ENCODE peak calls at places on chromosomes 2 and 18, in eight cellular contexts. One of them, this sample, is unnamed.
A peak's percentile ranks its signal among the peaks of the same experiment; 100 is the strongest.

GRCh38 chr18:9684901-9685738 is 23.0 kb upstream of the RAB31 start:
- DNase-seq in Karpas-422: no peak
- DNase-seq in A549: no peak
- DNase-seq in RWPE1: no peak
- DNase-seq in right cardiac atrium: peak; percentile 80
- DNase-seq in upper lobe of right lung: peak; percentile 74
- DNase-seq in esophagus squamous epithelium: no peak
- DNase-seq in colonic mucosa: no peak
- DNase-seq in this sample: no peak

GRCh38 chr18:54776282-54776977 is 51.8 kb upstream of the RAB27B start:
- DNase-seq in esophagus squamous epithelium: no peak
- DNase-seq in upper lobe of right lung: no peak
- DNase-seq in right cardiac atrium: no peak
- DNase-seq in Karpas-422: no peak
- DNase-seq in A549: peak; percentile 57
- DNase-seq in colonic mucosa: no peak
- DNase-seq in RWPE1: peak; percentile 83
- DNase-seq in this sample: no peak

GRCh38 chr2:32860385-32860784 is 86.4 kb upstream of the LTBP1 start:
- DNase-seq in right cardiac atrium: no peak
- DNase-seq in esophagus squamous epithelium: no peak
- DNase-seq in Karpas-422: no peak
- DNase-seq in RWPE1: no peak
- DNase-seq in colonic mucosa: no peak
- DNase-seq in A549: no peak
- DNase-seq in upper lobe of right lung: no peak
- DNase-seq in this sample: no peak

GRCh38 chr2:237092920-237093781 is 7.5 kb downstream of the COPS8 start:
- DNase-seq in A549: peak; percentile 35
- DNase-seq in upper lobe of right lung: no peak
- DNase-seq in Karpas-422: no peak
- DNase-seq in RWPE1: peak; percentile 62
- DNase-seq in colonic mucosa: no peak
- DNase-seq in esophagus squamous epithelium: no peak
- DNase-seq in right cardiac atrium: peak; percentile 57
- DNase-seq in this sample: no peak

GRCh38 chr18:49026501-49027378 is 76.0 kb upstream of the SMAD7 start:
- DNase-seq in upper lobe of right lung: peak; percentile 52
- DNase-seq in Karpas-422: no peak
- DNase-seq in RWPE1: no peak
- DNase-seq in A549: no peak
- DNase-seq in colonic mucosa: peak; percentile 12
- DNase-seq in right cardiac atrium: no peak
- DNase-seq in esophagus squamous epithelium: no peak
- DNase-seq in this sample: no peak

GRCh38 chr2:239344857-239345216 is 56.0 kb downstream of the HDAC4 start:
- DNase-seq in A549: no peak
- DNase-seq in colonic mucosa: peak; percentile 29
- DNase-seq in upper lobe of right lung: no peak
- DNase-seq in RWPE1: no peak
- DNase-seq in esophagus squamous epithelium: no peak
- DNase-seq in right cardiac atrium: peak; percentile 68
- DNase-seq in Karpas-422: no peak
- DNase-seq in this sample: no peak

GRCh38 chr18:11669271-11669947 is 19.7 kb upstream of the GNAL start:
- DNase-seq in upper lobe of right lung: no peak
- DNase-seq in right cardiac atrium: no peak
- DNase-seq in A549: no peak
- DNase-seq in RWPE1: peak; percentile 93
- DNase-seq in Karpas-422: no peak
- DNase-seq in esophagus squamous epithelium: no peak
- DNase-seq in colonic mucosa: no peak
- DNase-seq in this sample: no peak

GRCh38 chr18:54812885-54813284 is 15.4 kb upstream of the RAB27B start:
- DNase-seq in RWPE1: no peak
- DNase-seq in A549: no peak
- DNase-seq in right cardiac atrium: no peak
- DNase-seq in upper lobe of right lung: no peak
- DNase-seq in Karpas-422: no peak
- DNase-seq in esophagus squamous epithelium: no peak
- DNase-seq in colonic mucosa: no peak
- DNase-seq in this sample: no peak

GRCh38 chr2:62806231-62806630 is 100.7 kb downstream of the EHBP1 start:
- DNase-seq in right cardiac atrium: no peak
- DNase-seq in RWPE1: no peak
- DNase-seq in Karpas-422: no peak
- DNase-seq in colonic mucosa: no peak
- DNase-seq in esophagus squamous epithelium: no peak
- DNase-seq in upper lobe of right lung: no peak
- DNase-seq in A549: no peak
- DNase-seq in this sample: no peak

DNA sequence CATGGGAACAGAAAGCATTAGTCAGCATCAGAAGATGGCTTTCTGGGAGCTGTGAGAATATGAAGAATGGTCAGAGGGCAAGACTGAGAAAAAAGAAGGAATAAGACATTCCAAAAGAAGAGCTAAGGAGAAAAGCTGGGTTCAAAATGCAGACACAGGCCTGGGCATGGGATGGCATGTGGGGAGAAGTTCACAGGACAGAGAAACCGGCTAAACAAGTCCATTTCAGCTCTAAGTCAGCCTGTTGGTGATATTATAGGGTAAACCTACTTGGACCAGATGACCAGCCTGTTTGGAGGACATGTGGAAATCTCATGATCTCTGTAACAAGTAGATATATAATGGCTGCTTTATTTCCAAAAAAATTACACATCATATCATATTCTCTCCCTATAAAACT is 91.7 kb upstream of the MEIS1 start:
- DNase-seq in Karpas-422: no peak
- DNase-seq in colonic mucosa: no peak
- DNase-seq in esophagus squamous epithelium: no peak
- DNase-seq in upper lobe of right lung: no peak
- DNase-seq in right cardiac atrium: no peak
- DNase-seq in A549: no peak
- DNase-seq in RWPE1: no peak
- DNase-seq in this sample: no peak
- H3K27ac ChIP-seq in Karpas-422: no peak overlapping the region
- H3K27ac ChIP-seq in colonic mucosa: no peak overlapping the region
- H3K27ac ChIP-seq in esophagus squamous epithelium: peak overlapping the region; percentile 77
- H3K27ac ChIP-seq in upper lobe of right lung: no peak overlapping the region
- H3K27ac ChIP-seq in right cardiac atrium: no peak overlapping the region
- H3K27ac ChIP-seq in A549: no peak overlapping the region
- H3K27ac ChIP-seq in RWPE1: no peak overlapping the region
- H3K27ac ChIP-seq in this sample: no peak overlapping the region

DNA sequence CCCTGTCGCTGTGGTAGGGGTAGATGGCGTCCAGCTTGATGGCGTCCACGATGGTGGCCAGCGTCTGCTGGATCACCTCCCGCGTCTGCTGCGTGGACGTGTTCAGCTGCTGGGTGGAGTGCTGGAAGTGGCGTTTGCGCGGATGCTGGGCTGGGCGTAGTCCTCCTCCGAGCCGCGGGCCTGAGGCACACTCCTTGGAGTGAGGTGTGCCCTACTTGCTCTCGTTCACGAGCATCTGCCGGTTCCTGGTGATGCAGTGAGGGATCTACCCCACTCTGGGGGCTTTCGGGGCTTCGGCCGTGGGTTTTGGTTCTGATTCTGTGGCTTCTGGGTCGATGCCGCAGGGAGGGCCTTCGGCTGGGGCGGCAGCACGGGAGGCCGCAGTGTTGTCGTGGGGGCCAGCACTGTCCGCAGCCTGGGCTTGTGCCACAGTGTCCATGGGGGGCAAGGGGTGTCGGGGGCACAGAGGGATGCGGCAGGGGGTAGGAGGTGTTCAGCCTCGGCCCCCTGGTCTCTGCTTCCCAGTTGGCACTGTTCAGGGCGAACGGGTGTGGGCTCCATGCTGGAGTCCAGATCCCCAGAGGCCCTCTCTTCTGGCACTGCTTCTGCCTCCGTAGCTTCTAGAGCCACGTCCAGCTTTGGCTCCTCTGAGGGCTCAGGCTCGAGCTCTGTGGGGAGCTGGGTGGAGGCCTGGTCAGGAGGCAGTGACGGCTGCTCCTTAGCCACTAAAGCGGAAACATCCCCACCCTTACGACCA is 890.6 kb upstream of the LRRTM1 start:
- DNase-seq in A549: no peak
- DNase-seq in upper lobe of right lung: peak; percentile 53
- DNase-seq in RWPE1: no peak
- DNase-seq in colonic mucosa: no peak
- DNase-seq in Karpas-422: no peak
- DNase-seq in right cardiac atrium: no peak
- DNase-seq in esophagus squamous epithelium: no peak
- DNase-seq in this sample: no peak
- H3K27ac ChIP-seq in A549: no peak overlapping the region
- H3K27ac ChIP-seq in upper lobe of right lung: no peak overlapping the region
- H3K27ac ChIP-seq in RWPE1: no peak overlapping the region
- H3K27ac ChIP-seq in colonic mucosa: no peak overlapping the region
- H3K27ac ChIP-seq in Karpas-422: no peak overlapping the region
- H3K27ac ChIP-seq in right cardiac atrium: no peak overlapping the region
- H3K27ac ChIP-seq in esophagus squamous epithelium: no peak overlapping the region
- H3K27ac ChIP-seq in this sample: no peak overlapping the region

DNA sequence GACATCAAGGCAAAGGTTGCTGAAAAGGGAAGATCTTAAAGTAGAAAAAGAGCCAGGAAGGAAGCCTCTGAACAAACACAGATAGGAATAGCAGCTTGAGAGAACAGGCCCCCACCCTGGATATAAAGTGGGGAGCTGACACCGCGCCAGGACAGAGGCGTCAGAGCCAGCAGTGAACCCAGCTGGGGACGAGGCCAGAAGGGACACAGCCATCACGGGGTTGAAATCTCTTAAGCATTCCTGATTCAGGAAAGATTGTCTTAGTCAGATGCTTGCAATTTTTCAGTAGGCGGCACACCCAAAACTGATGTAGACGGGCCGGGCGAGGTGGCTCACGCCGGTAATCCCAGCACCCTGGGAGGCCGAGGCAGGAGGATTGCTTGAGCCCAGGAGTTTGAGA is 93.8 kb upstream of the PHLPP1 start:
- DNase-seq in right cardiac atrium: peak; percentile 82
- DNase-seq in Karpas-422: no peak
- DNase-seq in colonic mucosa: no peak
- DNase-seq in A549: no peak
- DNase-seq in RWPE1: no peak
- DNase-seq in upper lobe of right lung: no peak
- DNase-seq in esophagus squamous epithelium: no peak
- DNase-seq in this sample: no peak
- H3K27ac ChIP-seq in right cardiac atrium: peak overlapping the region; percentile 72
- H3K27ac ChIP-seq in Karpas-422: no peak overlapping the region
- H3K27ac ChIP-seq in colonic mucosa: no peak overlapping the region
- H3K27ac ChIP-seq in A549: no peak overlapping the region
- H3K27ac ChIP-seq in RWPE1: no peak overlapping the region
- H3K27ac ChIP-seq in upper lobe of right lung: peak overlapping the region; percentile 51
- H3K27ac ChIP-seq in esophagus squamous epithelium: no peak overlapping the region
- H3K27ac ChIP-seq in this sample: no peak overlapping the region

DNA sequence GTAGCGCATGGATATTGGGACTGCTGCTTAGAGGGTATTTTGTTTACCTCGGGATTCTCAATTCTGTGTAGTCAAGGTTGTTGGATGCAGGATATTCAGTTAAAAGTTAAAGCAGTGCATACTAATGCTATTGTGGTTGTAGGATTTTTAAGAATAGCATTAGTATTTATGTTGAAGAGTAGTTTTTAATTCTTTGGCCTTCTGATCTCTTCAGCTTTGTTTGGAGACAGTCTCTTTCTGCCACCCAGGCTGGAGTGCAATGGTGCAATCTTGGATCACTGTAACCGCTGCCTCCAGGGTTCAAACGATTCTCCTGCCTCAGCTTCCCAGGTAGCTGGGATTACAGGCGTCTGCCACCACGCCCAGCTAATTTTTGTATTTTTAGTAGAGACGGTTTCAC is 1.5 kb downstream of the RHBDD1 start:
- DNase-seq in RWPE1: no peak
- DNase-seq in colonic mucosa: no peak
- DNase-seq in Karpas-422: no peak
- DNase-seq in right cardiac atrium: no peak
- DNase-seq in A549: no peak
- DNase-seq in esophagus squamous epithelium: no peak
- DNase-seq in upper lobe of right lung: no peak
- DNase-seq in this sample: no peak
- H3K27ac ChIP-seq in RWPE1: peak overlapping the region; percentile 63
- H3K27ac ChIP-seq in colonic mucosa: peak overlapping the region; percentile 99
- H3K27ac ChIP-seq in Karpas-422: peak overlapping the region; percentile 92
- H3K27ac ChIP-seq in right cardiac atrium: no peak overlapping the region
- H3K27ac ChIP-seq in A549: peak overlapping the region; percentile 100
- H3K27ac ChIP-seq in esophagus squamous epithelium: no peak overlapping the region
- H3K27ac ChIP-seq in upper lobe of right lung: no peak overlapping the region
- H3K27ac ChIP-seq in this sample: peak overlapping the region; percentile 98

GRCh38 chr2:37829616-37830385 is 95.3 kb upstream of the RMDN2 start:
- DNase-seq in right cardiac atrium: no peak
- DNase-seq in RWPE1: no peak
- DNase-seq in Karpas-422: no peak
- DNase-seq in colonic mucosa: no peak
- DNase-seq in upper lobe of right lung: no peak
- DNase-seq in A549: no peak
- DNase-seq in esophagus squamous epithelium: no peak
- DNase-seq in this sample: no peak
- H3K27ac ChIP-seq in right cardiac atrium: peak overlapping the region; percentile 43
- H3K27ac ChIP-seq in RWPE1: no peak overlapping the region
- H3K27ac ChIP-seq in Karpas-422: no peak overlapping the region
- H3K27ac ChIP-seq in colonic mucosa: no peak overlapping the region
- H3K27ac ChIP-seq in upper lobe of right lung: no peak overlapping the region
- H3K27ac ChIP-seq in A549: peak overlapping the region; percentile 27
- H3K27ac ChIP-seq in esophagus squamous epithelium: no peak overlapping the region
- H3K27ac ChIP-seq in this sample: peak overlapping the region; percentile 48

This sample was measured in ascending aorta.